ENCODE peak calls at places on chromosomes 6 and 20, in nine cellular contexts. O is MM.1S, H is GM23338, I is adrenal gland, A is RWPE1, E is PC-3, B is body of pancreas, N is nephron progenitor cell, J is left lung. L is an unnamed sample.

GRCh38 chr20:219290-220115 is 7.6 kb upstream of the DEFB129 start:
- DNase-seq in O (no peak), H (peak), I (no peak), A (peak), E (peak), B (no peak), N (peak), J (no peak), L (no peak)

GRCh38 chr6:131292145-131292938 is 157.1 kb downstream of the AKAP7 start:
- DNase-seq in O (no peak), H (peak), I (no peak), A (no peak), E (no peak), B (no peak), N (no peak), J (no peak), L (no peak)

GRCh38 chr20:41048475-41049242 is 20.0 kb downstream of the TOP1 start:
- DNase-seq in O (no peak), H (peak), I (no peak), A (no peak), E (no peak), B (no peak), N (no peak), J (no peak), L (no peak)

GRCh38 chr20:33719277-33719988 is 677 bp downstream of the PXMP4 start:
- DNase-seq in O (no peak), H (no peak), I (no peak), A (no peak), E (no peak), B (no peak), N (no peak), J (no peak), L (no peak)

GRCh38 chr6:80553071-80553740 is 446.7 kb downstream of the BCKDHB start:
- DNase-seq in O (no peak), H (no peak), I (no peak), A (no peak), E (no peak), B (no peak), N (no peak), J (no peak), L (no peak)

GRCh38 chr6:6379573-6379972 is 59.1 kb upstream of the F13A1 start:
- DNase-seq in O (no peak), H (no peak), I (no peak), A (no peak), E (no peak), B (no peak), N (no peak), J (no peak), L (no peak)

GRCh38 chr20:21352703-21353102 is 44.6 kb downstream of the NKX2-4 start:
- DNase-seq in O (no peak), H (no peak), I (no peak), A (no peak), E (peak), B (no peak), N (no peak), J (no peak), L (no peak)

GRCh38 chr20:58511861-58512260 is 3.3 kb downstream of the APCDD1L start:
- DNase-seq in O (no peak), H (no peak), I (no peak), A (no peak), E (no peak), B (no peak), N (no peak), J (no peak), L (no peak)

GRCh38 chr20:41150664-41151063 is 13.3 kb downstream of the PLCG1 start:
- DNase-seq in O (no peak), H (no peak), I (no peak), A (no peak), E (no peak), B (no peak), N (no peak), J (no peak), L (no peak)

GRCh38 chr6:20827798-20828197 is 293.5 kb downstream of the CDKAL1 start:
- DNase-seq in O (no peak), H (no peak), I (no peak), A (no peak), E (no peak), B (no peak), N (no peak), J (no peak), L (no peak)

GRCh38 chr6:14354919-14355572 is 237.5 kb downstream of the CD83 start:
- DNase-seq in O (no peak), H (no peak), I (peak), A (peak), E (peak), B (peak), N (no peak), J (peak), L (peak)

GRCh38 chr6:71406871-71407860 is 118.6 kb downstream of the OGFRL1 start:
- DNase-seq in O (no peak), H (peak), I (no peak), A (no peak), E (peak), B (no peak), N (no peak), J (no peak), L (no peak)

GRCh38 chr20:18672826-18673225 is 85.0 kb downstream of the DTD1 start:
- DNase-seq in O (no peak), H (no peak), I (no peak), A (no peak), E (no peak), B (no peak), N (no peak), J (no peak), L (no peak)

GRCh38 chr6:16669227-16669626 is 92.0 kb downstream of the ATXN1 start:
- DNase-seq in O (peak), H (no peak), I (no peak), A (peak), E (peak), B (no peak), N (no peak), J (no peak), L (no peak)

GRCh38 chr20:16378122-16378521 is 195.1 kb downstream of the KIF16B start:
- DNase-seq in O (no peak), H (no peak), I (no peak), A (no peak), E (no peak), B (no peak), N (no peak), J (no peak), L (no peak)

GRCh38 chr6:33160728-33161323 is 31.4 kb downstream of the COL11A2 start:
- DNase-seq in O (peak), H (peak), I (no peak), A (peak), E (peak), B (peak), N (no peak), J (peak), L (peak)

GRCh38 chr6:71383891-71384489 is 95.4 kb downstream of the OGFRL1 start:
- DNase-seq in O (peak), H (peak), I (no peak), A (no peak), E (peak), B (no peak), N (peak), J (no peak), L (no peak)

GRCh38 chr6:67886036-67886707 is 748.9 kb upstream of the ADGRB3 start:
- DNase-seq in O (no peak), H (no peak), I (no peak), A (no peak), E (no peak), B (no peak), N (no peak), J (no peak), L (no peak)

GRCh38 chr6:111148110-111148509 is 60.8 kb downstream of the SLC16A10 start:
- DNase-seq in O (no peak), H (no peak), I (no peak), A (no peak), E (no peak), B (no peak), N (no peak), J (no peak), L (no peak)

GRCh38 chr6:14222956-14223355 is 105.4 kb downstream of the CD83 start:
- DNase-seq in O (no peak), H (no peak), I (no peak), A (no peak), E (no peak), B (no peak), N (no peak), J (no peak), L (no peak)

GRCh38 chr6:157853018-157853805 is 30.2 kb downstream of the SNX9 start:
- DNase-seq in O (no peak), H (no peak), I (no peak), A (no peak), E (no peak), B (no peak), N (no peak), J (no peak), L (no peak)

GRCh38 chr6:144340541-144341371 is 55.6 kb downstream of the UTRN start:
- DNase-seq in O (no peak), H (no peak), I (no peak), A (peak), E (peak), B (no peak), N (no peak), J (no peak), L (no peak)

GRCh38 chr20:60424267-60424904 is 466.2 kb downstream of the CDH26 start:
- DNase-seq in O (no peak), H (no peak), I (no peak), A (no peak), E (no peak), B (no peak), N (no peak), J (no peak), L (no peak)

GRCh38 chr6:53326372-53327016 is 22.3 kb downstream of the ELOVL5 start:
- DNase-seq in O (no peak), H (no peak), I (peak), A (peak), E (peak), B (peak), N (no peak), J (peak), L (peak)

GRCh38 chr20:5316188-5317158 is at the start of gene PROKR2:
- DNase-seq in O (no peak), H (peak), I (no peak), A (no peak), E (no peak), B (no peak), N (peak), J (no peak), L (no peak)

GRCh38 chr6:31163922-31164321 is 5.5 kb downstream of the TCF19 start:
- DNase-seq in O (no peak), H (no peak), I (no peak), A (no peak), E (no peak), B (peak), N (no peak), J (no peak), L (no peak)

GRCh38 chr6:133947302-133947900 is 5.6 kb upstream of the TBPL1 start:
- DNase-seq in O (no peak), H (no peak), I (no peak), A (no peak), E (no peak), B (peak), N (no peak), J (no peak), L (no peak)

GRCh38 chr20:57043091-57043490 is 223.3 kb downstream of the BMP7 start:
- DNase-seq in O (no peak), H (no peak), I (no peak), A (peak), E (no peak), B (no peak), N (no peak), J (no peak), L (no peak)

GRCh38 chr6:53752856-53753255 is 41.9 kb upstream of the LRRC1 start:
- DNase-seq in O (no peak), H (no peak), I (no peak), A (peak), E (peak), B (no peak), N (no peak), J (no peak), L (no peak)

GRCh38 chr20:6942266-6942665 is 174.8 kb downstream of the BMP2 start:
- DNase-seq in O (no peak), H (no peak), I (no peak), A (peak), E (no peak), B (no peak), N (no peak), J (no peak), L (no peak)

GRCh38 chr6:15513801-15514711 is 148.8 kb downstream of the DTNBP1 start:
- DNase-seq in O (no peak), H (no peak), I (peak), A (peak), E (no peak), B (no peak), N (no peak), J (no peak), L (no peak)

GRCh38 chr6:14986370-14986769 is 259.5 kb upstream of the JARID2 start:
- DNase-seq in O (no peak), H (no peak), I (no peak), A (no peak), E (no peak), B (no peak), N (no peak), J (no peak), L (no peak)

GRCh38 chr6:84568971-84569370 is 195.4 kb downstream of the TBX18 start:
- DNase-seq in O (no peak), H (peak), I (no peak), A (no peak), E (peak), B (no peak), N (no peak), J (no peak), L (no peak)
- TF ChIP-seq CTCF in O (peak), H (peak), I (no peak), A (no peak), E (peak), B (no peak), N (no peak), J (no peak), L (no peak)

GRCh38 chr20:51767867-51768758 is at the start of gene ATP9A:
- DNase-seq in O (no peak), H (peak), I (no peak), A (peak), E (peak), B (peak), N (peak), J (no peak), L (no peak)
- TF ChIP-seq CTCF in O (no peak), H (no peak), I (no peak), A (no peak), E (peak), B (no peak), N (no peak), J (no peak), L (no peak)

GRCh38 chr20:15240801-15241200 is 903.4 kb upstream of the FLRT3 start:
- DNase-seq in O (no peak), H (no peak), I (no peak), A (no peak), E (no peak), B (no peak), N (no peak), J (no peak), L (no peak)

GRCh38 chr20:15239542-15240206 is 902.3 kb upstream of the FLRT3 start:
- DNase-seq in O (no peak), H (no peak), I (no peak), A (no peak), E (peak), B (no peak), N (no peak), J (no peak), L (no peak)

GRCh38 chr20:15232243-15232642 is 894.8 kb upstream of the FLRT3 start:
- DNase-seq in O (no peak), H (no peak), I (no peak), A (no peak), E (no peak), B (no peak), N (no peak), J (no peak), L (no peak)

GRCh38 chr20:15235799-15236198 is 898.4 kb upstream of the FLRT3 start:
- DNase-seq in O (no peak), H (no peak), I (no peak), A (no peak), E (no peak), B (no peak), N (no peak), J (no peak), L (no peak)

GRCh38 chr20:15236812-15237211 is 899.4 kb upstream of the FLRT3 start:
- DNase-seq in O (peak), H (peak), I (peak), A (peak), E (peak), B (peak), N (peak), J (no peak), L (no peak)
- TF ChIP-seq CTCF in O (peak), H (peak), I (peak), A (no peak), E (peak), B (peak), N (peak), J (peak), L (no peak)

DNA sequence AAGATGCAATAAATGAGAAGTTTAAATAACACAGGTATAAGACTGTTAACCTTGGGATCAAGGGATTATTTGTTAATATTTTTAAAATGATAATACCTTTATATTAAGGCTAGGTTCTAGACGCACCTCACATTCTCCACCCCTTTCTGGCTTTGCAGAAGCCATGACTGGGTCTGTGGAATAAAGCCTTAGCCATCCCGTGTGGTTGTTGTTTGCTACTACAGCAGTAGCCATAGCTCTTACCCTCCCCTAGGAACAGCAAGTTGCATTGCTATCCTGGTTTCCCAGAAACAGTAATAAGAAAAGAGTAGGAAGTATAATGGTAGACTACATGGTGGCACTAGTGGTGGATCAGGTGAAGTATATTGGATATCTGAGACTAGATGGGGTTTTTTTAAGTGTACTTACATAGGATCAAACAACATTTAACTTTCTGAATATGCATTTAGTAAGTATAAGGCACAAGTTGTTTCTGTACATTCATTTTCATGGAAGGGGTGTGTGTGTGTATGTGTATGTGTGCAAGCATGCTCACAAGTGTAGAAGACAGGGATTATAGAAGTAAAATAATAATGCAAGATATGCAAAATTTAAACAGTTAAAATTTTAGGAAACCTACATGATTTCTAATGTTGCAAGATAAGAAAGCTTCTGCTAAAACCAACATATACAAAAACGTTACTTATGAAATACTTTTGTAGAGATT is 384.2 kb downstream of the PRKN start:
- DNase-seq in O (no peak), H (peak), I (no peak), A (no peak), E (no peak), B (no peak), N (no peak), J (no peak), L (no peak)
- TF ChIP-seq CTCF in O (no peak), H (peak), I (no peak), A (no peak), E (no peak), B (peak), N (peak), J (no peak), L (no peak)

GRCh38 chr6:90179190-90180169 is 117.2 kb downstream of the BACH2 start:
- DNase-seq in O (peak), H (peak), I (no peak), A (no peak), E (peak), B (no peak), N (no peak), J (no peak), L (no peak)
- TF ChIP-seq CTCF in O (peak), H (peak), I (no peak), A (no peak), E (peak), B (peak), N (peak), J (no peak), L (no peak)

GRCh38 chr6:166958926-166959861 is 2.8 kb upstream of the RNASET2 start:
- DNase-seq in O (no peak), H (no peak), I (peak), A (no peak), E (no peak), B (no peak), N (no peak), J (peak), L (peak)

GRCh38 chr6:166955865-166956443 is 396 bp downstream of the RNASET2 start:
- DNase-seq in O (no peak), H (peak), I (no peak), A (peak), E (peak), B (peak), N (no peak), J (peak), L (peak)

GRCh38 chr6:166957805-166958076 is 1.4 kb upstream of the RNASET2 start:
- DNase-seq in O (no peak), H (peak), I (no peak), A (no peak), E (no peak), B (no peak), N (no peak), J (no peak), L (no peak)

GRCh38 chr6:166956444-166957086 is at the start of gene RNASET2:
- DNase-seq in O (peak), H (peak), I (peak), A (peak), E (peak), B (peak), N (peak), J (peak), L (peak)

GRCh38 chr6:166957087-166957804 is 896 bp upstream of the RNASET2 start:
- DNase-seq in O (no peak), H (peak), I (peak), A (peak), E (no peak), B (peak), N (peak), J (peak), L (peak)
- TF ChIP-seq CTCF in O (no peak), H (no peak), I (no peak), A (no peak), E (no peak), B (no peak), N (no peak), J (no peak), L (no peak)

GRCh38 chr6:109695468-109695867 is 4.4 kb downstream of the FIG4 start:
- DNase-seq in O (peak), H (peak), I (no peak), A (no peak), E (peak), B (no peak), N (no peak), J (no peak), L (no peak)
- TF ChIP-seq CTCF in O (peak), H (peak), I (no peak), A (no peak), E (peak), B (no peak), N (no peak), J (no peak), L (no peak)